ENCODE peak calls at places on chromosomes 6 and 20, in six cellular contexts. H is CD8-positive, alpha-beta T cell; K is type B pancreatic cell; Y is IMR-90; S is mucosa of descending colon; R is cardiac muscle cell. M is an unnamed sample.

GRCh38 chr6:70474751-70475150 is 61.4 kb downstream of the FAM135A start:
- DNase-seq in H (no peak), K (no peak), Y (peak; percentile 62), S (no peak), R (no peak), M (no peak)

GRCh38 chr6:138248011-138248410 is 29.7 kb upstream of the PBOV1 start:
- DNase-seq in H (no peak), K (no peak), Y (no peak), S (no peak), R (no peak), M (no peak)

GRCh38 chr6:43297644-43298564 is at the start of gene SLC22A7:
- DNase-seq in H (no peak), K (no peak), Y (no peak), S (no peak), R (no peak), M (no peak)

GRCh38 chr6:47780510-47781356 is 1.1 kb upstream of the OPN5 start:
- DNase-seq in H (peak; percentile 25), K (no peak), Y (peak; percentile 73), S (no peak), R (peak; percentile 67), M (peak; percentile 15)

GRCh38 chr6:170172825-170173231 is 118.0 kb downstream of the DLL1 start:
- DNase-seq in H (no peak), K (peak; percentile 60), Y (no peak), S (no peak), R (no peak), M (no peak)

GRCh38 chr6:42190784-42191183 is 4.0 kb downstream of the GUCA1B start:
- DNase-seq in H (no peak), K (no peak), Y (peak; percentile 92), S (no peak), R (no peak), M (no peak)

GRCh38 chr6:10478187-10479040 is 42.7 kb upstream of the GCNT2 start:
- DNase-seq in H (no peak), K (no peak), Y (peak; percentile 42), S (no peak), R (peak; percentile 47), M (peak; percentile 6)

GRCh38 chr20:40913224-40913821 is 115.3 kb upstream of the TOP1 start:
- DNase-seq in H (no peak), K (no peak), Y (no peak), S (no peak), R (no peak), M (no peak)

GRCh38 chr6:47047479-47048411 is 5.6 kb upstream of the ADGRF1 start:
- DNase-seq in H (no peak), K (no peak), Y (peak; percentile 62), S (no peak), R (peak; percentile 74), M (peak; percentile 17)

GRCh38 chr20:38337561-38338140 is 8.6 kb upstream of the LBP start:
- DNase-seq in H (no peak), K (no peak), Y (no peak), S (no peak), R (peak; percentile 30), M (peak; percentile 44)

GRCh38 chr20:57744206-57744605 is 34.4 kb upstream of the PMEPA1 start:
- DNase-seq in H (no peak), K (no peak), Y (no peak), S (no peak), R (no peak), M (no peak)

GRCh38 chr20:57738484-57738883 is 28.7 kb upstream of the PMEPA1 start:
- DNase-seq in H (no peak), K (no peak), Y (no peak), S (no peak), R (no peak), M (no peak)

GRCh38 chr20:57746201-57746600 is 36.4 kb upstream of the PMEPA1 start:
- DNase-seq in H (no peak), K (no peak), Y (no peak), S (no peak), R (no peak), M (no peak)

GRCh38 chr20:57743450-57744095 is 33.8 kb upstream of the PMEPA1 start:
- DNase-seq in H (no peak), K (no peak), Y (no peak), S (peak; percentile 58), R (no peak), M (no peak)

GRCh38 chr20:57742506-57743180 is 32.8 kb upstream of the PMEPA1 start:
- DNase-seq in H (no peak), K (no peak), Y (no peak), S (no peak), R (no peak), M (no peak)
- TF ChIP-seq CTCF in H (no peak), K (no peak), Y (no peak), S (no peak), R (no peak), M (no peak)

GRCh38 chr6:20092071-20092566 is 120.2 kb downstream of the MBOAT1 start:
- DNase-seq in H (no peak), K (no peak), Y (peak; percentile 59), S (no peak), R (peak; percentile 58), M (no peak)
- TF ChIP-seq CTCF in H (peak; percentile 45), K (peak; percentile 86), Y (peak; percentile 69), S (peak; percentile 44), R (peak; percentile 58), M (peak; percentile 81)

GRCh38 chr6:22467645-22468044 is 101.7 kb upstream of the HDGFL1 start:
- DNase-seq in H (no peak), K (no peak), Y (no peak), S (no peak), R (no peak), M (no peak)

GRCh38 chr6:22468566-22468965 is 100.8 kb upstream of the HDGFL1 start:
- DNase-seq in H (no peak), K (no peak), Y (peak; percentile 58), S (no peak), R (no peak), M (no peak)

GRCh38 chr6:22471369-22471690 is 98.0 kb upstream of the HDGFL1 start:
- DNase-seq in H (no peak), K (no peak), Y (no peak), S (no peak), R (no peak), M (no peak)

GRCh38 chr6:22471746-22472145 is 97.6 kb upstream of the HDGFL1 start:
- DNase-seq in H (no peak), K (no peak), Y (no peak), S (no peak), R (no peak), M (no peak)

DNA sequence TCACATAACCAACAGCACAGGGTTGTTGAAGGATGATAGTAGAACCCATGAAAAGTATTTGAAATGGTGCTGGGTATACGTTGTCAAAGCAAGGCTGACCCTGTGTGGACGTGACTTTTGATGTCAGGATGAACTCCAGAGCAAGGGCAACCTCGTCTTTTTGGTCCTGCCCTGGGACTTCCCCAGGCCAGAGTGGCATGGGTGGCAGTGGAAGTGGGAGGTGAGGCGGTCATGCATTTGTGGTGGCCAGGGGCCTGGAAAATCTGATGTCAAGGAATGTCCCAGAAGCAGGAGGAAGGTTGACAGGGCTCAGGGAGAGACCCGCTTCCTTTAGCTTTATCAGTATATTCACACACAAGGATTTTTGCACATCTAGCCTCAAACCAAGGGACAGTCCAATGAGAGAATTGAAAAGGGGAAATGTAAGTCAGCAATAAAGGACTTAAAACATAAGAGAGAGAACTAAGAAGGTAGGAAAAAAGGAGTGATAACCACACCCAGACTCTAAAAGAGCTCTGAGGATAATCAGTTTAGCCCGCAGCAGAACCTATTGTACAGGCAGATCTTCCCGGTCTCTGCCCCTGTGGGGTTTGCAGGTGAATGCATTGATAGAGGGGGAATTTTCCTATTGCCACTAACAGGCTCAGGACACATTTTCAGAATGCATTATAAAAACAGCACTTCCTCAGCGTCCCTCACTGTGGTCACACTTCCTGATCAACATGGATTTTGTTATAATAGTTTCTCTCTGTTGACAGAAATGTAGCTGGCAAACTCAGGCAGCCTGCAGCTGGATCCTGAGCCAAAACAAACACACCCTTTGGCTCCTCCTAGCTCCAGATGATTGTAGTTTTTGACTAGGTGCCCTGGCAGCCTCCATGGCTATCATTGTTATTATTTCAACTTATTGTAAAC is 98.7 kb upstream of the HDGFL1 start:
- DNase-seq in H (no peak), K (no peak), Y (peak; percentile 51), S (no peak), R (peak; percentile 24), M (no peak)
- TF ChIP-seq CTCF in H (no peak), K (peak; percentile 54), Y (peak; percentile 14), S (no peak), R (peak; percentile 20), M (peak; percentile 55)

GRCh38 chr20:50153153-50153499 is 397 bp downstream of the PEDS1 start:
- DNase-seq in H (peak; percentile 35), K (no peak), Y (no peak), S (no peak), R (no peak), M (no peak)
- TF ChIP-seq CTCF in H (no peak), K (peak; percentile 15), Y (no peak), S (no peak), R (no peak), M (no peak)

GRCh38 chr20:44576297-44576696 is 6.1 kb upstream of the PKIG start:
- DNase-seq in H (no peak), K (no peak), Y (peak; percentile 67), S (no peak), R (no peak), M (no peak)
- TF ChIP-seq CTCF in H (no peak), K (peak; percentile 19), Y (peak; percentile 49), S (no peak), R (peak; percentile 53), M (no peak)

GRCh38 chr20:31879143-31879987 is 8.9 kb downstream of the TTLL9 start:
- DNase-seq in H (peak; percentile 76), K (peak; percentile 97), Y (peak; percentile 92), S (peak; percentile 94), R (peak; percentile 99), M (peak; percentile 97)
- TF ChIP-seq CTCF in H (no peak), K (peak; percentile 23), Y (no peak), S (no peak), R (no peak), M (no peak)

DNA sequence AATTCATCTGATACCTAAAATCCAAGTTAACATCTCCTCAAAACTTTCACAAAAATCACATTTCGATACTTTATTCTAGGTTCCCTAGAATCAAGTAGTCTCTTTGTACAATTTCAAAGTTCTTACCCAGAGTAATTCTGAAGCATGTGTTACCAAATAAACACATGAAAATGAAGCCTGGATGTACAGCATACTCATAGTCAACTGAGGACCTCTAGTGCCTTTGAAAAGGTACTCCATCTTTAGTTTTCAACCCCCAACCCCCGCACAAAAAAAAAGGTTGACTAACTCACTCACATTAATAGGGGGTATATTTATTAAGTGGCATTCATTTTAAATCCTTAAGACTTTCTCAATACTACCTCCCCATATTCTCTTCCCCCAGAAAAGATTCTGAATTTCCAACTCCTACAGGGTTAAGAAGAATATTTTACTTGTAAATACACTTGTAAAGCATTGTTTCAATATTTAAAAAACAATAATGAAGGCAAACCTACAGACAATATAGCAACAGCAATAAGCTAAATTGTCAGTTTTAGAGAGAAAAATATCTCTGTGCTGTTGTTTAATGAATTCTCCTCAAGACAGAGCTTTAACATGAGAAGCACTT is 3.1 kb downstream of the PLN start:
- DNase-seq in H (no peak), K (no peak), Y (peak; percentile 79), S (no peak), R (peak; percentile 64), M (no peak)
- TF ChIP-seq CTCF in H (peak; percentile 79), K (peak; percentile 79), Y (peak; percentile 80), S (no peak), R (peak; percentile 58), M (peak; percentile 73)